ENCODE peak calls at places on chromosomes 7 and 10, in six cellular contexts. Z, A, B, F, T and W are unnamed samples.

GRCh38 chr7:99363286-99363685 is 11.2 kb upstream of the ARPC1B start:
- DNase-seq in Z (no peak), A (no peak), B (no peak), F (no peak), T (no peak), W (no peak)

GRCh38 chr7:75986147-75986781 is 8.1 kb downstream of the TMEM120A start:
- DNase-seq in Z (no peak), A (peak), B (peak), F (no peak), T (no peak), W (no peak)

GRCh38 chr7:105837765-105838241 is 38.6 kb downstream of the ATXN7L1 start:
- DNase-seq in Z (peak), A (no peak), B (peak), F (no peak), T (no peak), W (no peak)

GRCh38 chr7:6315786-6316185 is 43.4 kb upstream of the CYTH3 start:
- DNase-seq in Z (no peak), A (no peak), B (no peak), F (no peak), T (no peak), W (no peak)

GRCh38 chr10:68211635-68212034 is 20.3 kb downstream of the ATOH7 start:
- DNase-seq in Z (no peak), A (no peak), B (no peak), F (no peak), T (no peak), W (no peak)

GRCh38 chr10:32948451-32948850 is 9.6 kb downstream of the ITGB1 start:
- DNase-seq in Z (no peak), A (no peak), B (no peak), F (no peak), T (no peak), W (no peak)

GRCh38 chr7:20865684-20866083 is 79.0 kb upstream of the SP8 start:
- DNase-seq in Z (no peak), A (no peak), B (no peak), F (no peak), T (no peak), W (no peak)

GRCh38 chr10:97278491-97278989 is 13.9 kb downstream of the ARHGAP19 start:
- DNase-seq in Z (peak), A (no peak), B (no peak), F (no peak), T (no peak), W (peak)

GRCh38 chr10:122475581-122475980 is 14.2 kb downstream of the HTRA1 start:
- DNase-seq in Z (no peak), A (no peak), B (no peak), F (no peak), T (no peak), W (no peak)

GRCh38 chr10:124701435-124701834 is 42.7 kb downstream of the FAM53B start:
- DNase-seq in Z (peak), A (peak), B (peak), F (no peak), T (peak), W (no peak)

GRCh38 chr7:107788662-107789061 is 14.4 kb downstream of the SLC26A3 start:
- DNase-seq in Z (no peak), A (no peak), B (no peak), F (no peak), T (no peak), W (no peak)

GRCh38 chr10:110324201-110324804 is 19.6 kb upstream of the SMNDC1 start:
- DNase-seq in Z (no peak), A (no peak), B (no peak), F (no peak), T (no peak), W (no peak)

GRCh38 chr7:963236-964078 is 9.0 kb upstream of the ADAP1 start:
- DNase-seq in Z (no peak), A (peak), B (peak), F (no peak), T (no peak), W (no peak)

GRCh38 chr7:22474645-22475044 is 25.3 kb downstream of the STEAP1B start:
- DNase-seq in Z (no peak), A (no peak), B (no peak), F (no peak), T (no peak), W (no peak)

GRCh38 chr10:1376384-1376945 is 320.3 kb downstream of the WDR37 start:
- DNase-seq in Z (no peak), A (no peak), B (no peak), F (no peak), T (no peak), W (no peak)